ENCODE peak calls at places on chromosome 19, in five cellular contexts. P is heart right ventricle, A is Caco-2, G is HFFc6, X is glutamatergic neuron. T is an unnamed sample.

GRCh38 chr19:3760871-3761361 is 576 bp downstream of the APBA3 start:
- DNase-seq in P (no peak), A (no peak), G (no peak), X (no peak), T (no peak)

GRCh38 chr19:53808710-53809125 is 15.4 kb downstream of the NLRP12 start:
- DNase-seq in P (no peak), A (no peak), G (peak; percentile 63), X (no peak), T (no peak)

GRCh38 chr19:46841458-46842083 is 9.1 kb downstream of the AP2S1 start:
- DNase-seq in P (peak; percentile 73), A (no peak), G (peak; percentile 84), X (no peak), T (no peak)

GRCh38 chr19:13493516-13494310 is 12.6 kb downstream of the CACNA1A start:
- DNase-seq in P (no peak), A (no peak), G (peak; percentile 22), X (no peak), T (no peak)

GRCh38 chr19:41626877-41627276 is at the start of gene CEACAM4:
- DNase-seq in P (peak; percentile 32), A (no peak), G (no peak), X (no peak), T (no peak)

GRCh38 chr19:35077411-35078223 is 36.1 kb downstream of the HPN start:
- DNase-seq in P (no peak), A (no peak), G (no peak), X (no peak), T (no peak)

GRCh38 chr19:54336893-54337857 is 1.8 kb downstream of the LILRA4 start:
- DNase-seq in P (no peak), A (no peak), G (no peak), X (no peak), T (no peak)

GRCh38 chr19:48492925-48493717 is 18.5 kb downstream of the LMTK3 start:
- DNase-seq in P (peak; percentile 95), A (peak; percentile 99), G (peak; percentile 96), X (peak; percentile 91), T (peak; percentile 98)

GRCh38 chr19:35461050-35461449 is 13.0 kb downstream of the FFAR2 start:
- DNase-seq in P (peak; percentile 33), A (no peak), G (no peak), X (no peak), T (no peak)

GRCh38 chr19:7942981-7943443 is 454 bp downstream of the TIMM44 start:
- DNase-seq in P (no peak), A (peak; percentile 69), G (no peak), X (no peak), T (no peak)

GRCh38 chr19:48548253-48548911 is 3.6 kb upstream of the SULT2B1 start:
- DNase-seq in P (no peak), A (no peak), G (no peak), X (no peak), T (no peak)

GRCh38 chr19:38031423-38031770 is 124.4 kb downstream of the SIPA1L3 start:
- DNase-seq in P (no peak), A (no peak), G (no peak), X (no peak), T (no peak)

GRCh38 chr19:43476606-43477005 is 11.2 kb upstream of the LYPD3 start:
- DNase-seq in P (no peak), A (no peak), G (peak; percentile 75), X (no peak), T (no peak)

GRCh38 chr19:16232568-16232967 is 34.9 kb downstream of the AP1M1 start:
- DNase-seq in P (no peak), A (no peak), G (no peak), X (no peak), T (no peak)

GRCh38 chr19:47729468-47729798 is 15.9 kb upstream of the NOP53 start:
- DNase-seq in P (peak; percentile 68), A (peak; percentile 90), G (peak; percentile 88), X (no peak), T (peak; percentile 91)

GRCh38 chr19:48614436-48615144 is at the start of gene FAM83E:
- DNase-seq in P (no peak), A (peak; percentile 76), G (no peak), X (no peak), T (no peak)

GRCh38 chr19:19115954-19116353 is 22.3 kb downstream of the TMEM161A start:
- DNase-seq in P (peak; percentile 43), A (no peak), G (no peak), X (peak; percentile 53), T (no peak)

GRCh38 chr19:30059741-30060140 is 117.7 kb downstream of the URI1 start:
- DNase-seq in P (no peak), A (no peak), G (no peak), X (no peak), T (no peak)

GRCh38 chr19:55620410-55620809 is 4.0 kb downstream of the ZNF784 start:
- DNase-seq in P (no peak), A (no peak), G (no peak), X (no peak), T (no peak)

GRCh38 chr19:54189020-54189667 is at the start of gene MBOAT7:
- DNase-seq in P (no peak), A (no peak), G (no peak), X (no peak), T (no peak)

GRCh38 chr19:12774588-12775555 is at the start of gene HOOK2:
- DNase-seq in P (no peak), A (peak; percentile 99), G (no peak), X (no peak), T (no peak)

GRCh38 chr19:30880151-30880550 is 469.1 kb downstream of the TSHZ3 start:
- DNase-seq in P (no peak), A (no peak), G (no peak), X (no peak), T (no peak)

GRCh38 chr19:38648789-38649304 is 1.4 kb downstream of the ACTN4 start:
- DNase-seq in P (no peak), A (no peak), G (no peak), X (no peak), T (no peak)

GRCh38 chr19:29515233-29515619 is 10.6 kb upstream of the VSTM2B start:
- DNase-seq in P (no peak), A (no peak), G (no peak), X (peak; percentile 9), T (no peak)

DNA sequence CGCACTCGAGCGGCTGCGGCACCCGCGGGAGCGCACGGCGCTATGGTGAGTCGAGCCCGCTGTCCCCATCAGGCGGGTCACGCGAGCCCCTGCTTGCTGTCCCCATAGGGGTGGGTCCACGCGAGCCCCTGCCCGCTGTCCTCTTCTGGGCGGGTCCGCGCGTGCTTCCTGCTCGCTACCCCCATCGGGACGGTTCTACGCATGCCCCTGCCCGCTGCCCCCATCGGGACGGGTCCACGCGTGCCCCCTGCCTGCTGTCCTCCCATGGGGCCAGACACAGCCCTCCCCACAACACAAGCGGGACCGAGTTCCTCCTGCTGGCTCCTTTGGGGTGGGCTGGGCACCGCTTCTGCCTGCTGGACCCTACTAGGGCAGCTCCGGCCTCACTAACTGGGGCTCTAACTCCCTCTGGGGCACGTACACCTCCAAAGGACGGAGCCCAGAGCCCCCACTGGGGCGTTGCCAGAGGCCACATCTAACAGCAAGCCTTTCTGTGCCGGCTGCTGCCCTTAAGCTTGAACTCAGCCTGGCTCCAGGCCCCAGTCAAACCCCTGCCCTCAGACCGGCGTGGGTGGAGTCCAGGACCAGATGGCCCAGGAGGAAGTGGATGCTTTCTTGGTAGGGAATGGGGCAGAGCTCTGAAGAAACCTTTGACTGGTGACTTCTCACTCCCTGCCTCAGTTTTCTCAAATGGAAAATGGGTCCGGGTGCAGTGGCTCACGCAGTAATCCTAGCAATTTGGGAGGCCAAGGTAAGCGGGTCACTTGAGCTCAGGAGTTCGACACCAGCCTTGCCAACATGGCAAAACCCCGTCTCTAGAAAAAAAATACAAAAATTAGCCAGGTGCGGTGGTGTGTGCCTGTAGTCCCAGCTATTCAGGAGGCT is 722 bp downstream of the COLGALT1 start:
- DNase-seq in P (peak; percentile 75), A (peak; percentile 49), G (peak; percentile 14), X (peak; percentile 63), T (no peak)
- TF ChIP-seq CTCF in P (no peak), A (no peak), G (peak; percentile 31), X (no peak), T (no peak)

GRCh38 chr19:11480927-11481776 is at the start of gene ELAVL3:
- DNase-seq in P (no peak), A (no peak), G (no peak), X (peak; percentile 91), T (no peak)

GRCh38 chr19:11483176-11484111 is 2.6 kb upstream of the ELAVL3 start:
- DNase-seq in P (no peak), A (no peak), G (no peak), X (no peak), T (no peak)

GRCh38 chr19:11482384-11483050 is 1.7 kb upstream of the ELAVL3 start:
- DNase-seq in P (peak; percentile 87), A (peak; percentile 78), G (peak; percentile 23), X (peak; percentile 94), T (peak; percentile 93)

GRCh38 chr19:11480081-11480926 is 542 bp downstream of the ELAVL3 start:
- DNase-seq in P (no peak), A (no peak), G (no peak), X (peak; percentile 78), T (no peak)

GRCh38 chr19:11481777-11482383 is 1.0 kb upstream of the ELAVL3 start:
- DNase-seq in P (peak; percentile 70), A (peak; percentile 89), G (peak; percentile 39), X (peak; percentile 90), T (no peak)
- TF ChIP-seq CTCF in P (no peak), A (no peak), G (no peak), X (no peak), T (no peak)

GRCh38 chr19:1223018-1223855 is 14.6 kb downstream of the CBARP start:
- DNase-seq in P (no peak), A (no peak), G (no peak), X (peak; percentile 81), T (no peak)
- TF ChIP-seq CTCF in P (peak; percentile 35), A (peak; percentile 31), G (peak; percentile 78), X (peak; percentile 25), T (peak; percentile 49)

GRCh38 chr19:15169541-15170285 is 31.1 kb downstream of the NOTCH3 start:
- DNase-seq in P (no peak), A (no peak), G (no peak), X (no peak), T (no peak)

GRCh38 chr19:15177269-15178116 is 23.3 kb downstream of the NOTCH3 start:
- DNase-seq in P (peak; percentile 86), A (no peak), G (peak; percentile 57), X (peak; percentile 95), T (peak; percentile 94)

GRCh38 chr19:15175609-15176008 is 25.2 kb downstream of the NOTCH3 start:
- DNase-seq in P (no peak), A (no peak), G (no peak), X (no peak), T (no peak)

GRCh38 chr19:15170345-15170744 is 30.4 kb downstream of the NOTCH3 start:
- DNase-seq in P (no peak), A (no peak), G (no peak), X (no peak), T (no peak)

DNA sequence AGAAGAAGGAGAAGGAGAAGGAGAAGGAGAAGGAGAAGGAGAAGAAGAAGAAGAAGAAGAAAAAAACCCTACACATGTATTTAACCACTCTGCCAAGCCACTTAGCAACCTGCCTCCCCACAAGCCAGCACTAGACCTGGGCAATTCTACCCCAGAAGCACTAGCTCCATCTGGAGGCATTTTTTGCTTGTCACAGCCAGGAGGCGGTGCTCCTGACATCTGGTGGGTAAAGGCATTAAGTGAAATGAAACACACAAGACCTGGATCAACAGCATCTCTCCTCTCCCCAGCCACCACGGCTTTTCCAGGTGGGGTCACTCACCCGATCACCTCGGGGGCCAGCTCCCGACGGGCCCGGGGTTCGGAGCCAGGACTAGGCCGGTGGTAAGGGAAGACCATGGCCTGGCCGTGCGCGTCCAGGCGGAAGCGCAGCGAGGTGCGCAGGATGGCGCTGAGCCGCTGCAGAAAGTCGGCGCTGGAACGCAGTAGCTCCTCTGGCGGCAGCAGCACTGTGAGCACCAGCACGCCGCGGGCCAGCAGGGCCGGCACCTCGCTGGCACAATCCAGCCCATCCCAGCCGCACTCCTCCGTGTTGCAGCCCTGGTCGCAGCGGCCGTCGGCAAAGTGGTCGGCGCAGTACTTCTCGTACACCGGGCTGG is 26.9 kb downstream of the NOTCH3 start:
- DNase-seq in P (no peak), A (no peak), G (peak; percentile 20), X (no peak), T (no peak)
- TF ChIP-seq CTCF in P (no peak), A (no peak), G (peak; percentile 60), X (no peak), T (peak; percentile 13)